ENCODE peak calls at places on chromosomes 16 and 17, in ten cellular contexts. E is H4; G is AG10803; J is adipocyte; M is thoracic aorta; H is ELR; A is stimulated activated naive B cell treated with anti-CD40 and anti-IgM and Interleukin-4, amounts not matched to agents 10 μg/mL and 1 μg/mL and 100 μg/mL, for 72 hours; I is activated T-helper 9 cell treated with anti-CD3 and anti-CD28 coated beads, Interleukin-2, amount 50 U/mL, for 16 hours; F is stimulated activated CD4-positive, alpha-beta T cell treated with anti-CD3 and anti-CD28 coated beads, Interleukin-1b, Interleukin-23, amount 100 ng/mL, for 1 hour; R is hypothalamus. B is an unnamed sample.

GRCh38 chr17:59401274-59401673 is 69.8 kb downstream of the YPEL2 start:
- DNase-seq in E (no peak), A (no peak), J (no peak), M (no peak), F (no peak), I (no peak), R (no peak), G (no peak), H (no peak), B (no peak)

GRCh38 chr17:36824678-36825091 is 112.6 kb upstream of the LHX1 start:
- DNase-seq in H (peak), J (no peak), G (peak), A (no peak), I (no peak), R (no peak), E (peak), F (no peak), M (no peak), B (no peak)

GRCh38 chr16:56961851-56962281 is at the start of gene CETP:
- DNase-seq in F (no peak), M (no peak), G (no peak), R (no peak), H (no peak), I (no peak), E (no peak), A (no peak), J (no peak), B (no peak)

GRCh38 chr17:78458739-78459335 is 80.4 kb downstream of the PGS1 start:
- DNase-seq in J (no peak), R (peak), M (no peak), A (no peak), G (no peak), F (no peak), E (no peak), I (no peak), H (no peak), B (no peak)

GRCh38 chr16:56506941-56507340 is 12.9 kb downstream of the BBS2 start:
- DNase-seq in E (no peak), I (no peak), F (no peak), J (peak), A (no peak), G (peak), M (no peak), R (no peak), H (peak), B (no peak)

GRCh38 chr17:5418858-5419355 is 555 bp downstream of the NUP88 start:
- DNase-seq in A (peak), E (no peak), J (peak), F (peak), R (no peak), I (peak), G (no peak), H (peak), M (no peak), B (no peak)

GRCh38 chr17:31472137-31472536 is 80.7 kb downstream of the RAB11FIP4 start:
- DNase-seq in J (no peak), F (no peak), G (no peak), H (no peak), R (peak), A (no peak), E (no peak), M (no peak), I (no peak), B (no peak)

GRCh38 chr17:35765086-35765710 is 4.5 kb downstream of the C17orf50 start:
- DNase-seq in R (no peak), A (no peak), E (no peak), J (no peak), H (no peak), I (no peak), G (peak), F (no peak), M (no peak), B (no peak)

GRCh38 chr16:30949655-30950515 is 1.0 kb downstream of the ORAI3 start:
- DNase-seq in R (peak), I (no peak), J (peak), G (peak), A (peak), E (peak), F (no peak), H (peak), M (no peak), B (no peak)

GRCh38 chr17:48995871-48996695 is 1.1 kb upstream of the IGF2BP1 start:
- DNase-seq in H (peak), A (no peak), R (no peak), F (no peak), I (no peak), M (no peak), E (peak), G (no peak), J (peak), B (no peak)

GRCh38 chr17:78252111-78252634 is 20.7 kb downstream of the TMEM235 start:
- DNase-seq in E (no peak), J (no peak), H (no peak), F (peak), A (peak), G (no peak), R (no peak), M (no peak), I (peak), B (no peak)

GRCh38 chr17:7292194-7292593 is 2.2 kb downstream of the YBX2 start:
- DNase-seq in I (no peak), H (no peak), E (no peak), J (no peak), G (no peak), A (no peak), F (no peak), M (no peak), R (no peak), B (no peak)

GRCh38 chr16:77763994-77764393 is 24.4 kb upstream of the VAT1L start:
- DNase-seq in H (no peak), F (no peak), M (no peak), A (no peak), E (no peak), R (no peak), J (no peak), G (no peak), I (no peak), B (no peak)

GRCh38 chr17:75920045-75920560 is 15.4 kb upstream of the MRPL38 start:
- DNase-seq in H (no peak), R (no peak), A (no peak), J (no peak), I (no peak), M (no peak), E (no peak), F (no peak), G (no peak), B (no peak)

GRCh38 chr16:35450648-35451047 is 1991.2 kb downstream of the TP53TG3F start:
- DNase-seq in G (no peak), J (no peak), R (no peak), E (no peak), H (no peak), A (no peak), I (no peak), F (no peak), M (no peak), B (no peak)

GRCh38 chr17:79203016-79203415 is 128.4 kb downstream of the ENGASE start:
- DNase-seq in E (no peak), A (no peak), H (no peak), J (no peak), F (no peak), M (no peak), I (no peak), G (no peak), R (no peak), B (no peak)

GRCh38 chr17:41724476-41725030 is 9.9 kb downstream of the HAP1 start:
- DNase-seq in G (no peak), I (no peak), E (no peak), M (no peak), H (no peak), A (no peak), J (no peak), R (no peak), F (no peak), B (no peak)

GRCh38 chr16:24018485-24018884 is 182.7 kb downstream of the PRKCB start:
- DNase-seq in A (no peak), E (no peak), H (no peak), G (no peak), M (no peak), J (no peak), R (no peak), I (no peak), F (no peak), B (no peak)

GRCh38 chr16:9151074-9151473 is 59.6 kb downstream of the HAPSTR1 start:
- DNase-seq in M (no peak), R (no peak), J (no peak), H (no peak), F (no peak), A (no peak), E (no peak), G (no peak), I (no peak), B (no peak)

GRCh38 chr17:18377437-18378204 is at the start of gene EVPLL:
- DNase-seq in H (no peak), G (peak), E (peak), M (no peak), I (no peak), J (no peak), R (no peak), F (no peak), A (peak), B (no peak)

GRCh38 chr16:53094013-53094630 is 39.3 kb downstream of the CHD9 start:
- DNase-seq in G (no peak), A (peak), E (peak), J (no peak), H (no peak), F (no peak), I (no peak), M (no peak), R (peak), B (no peak)

GRCh38 chr17:81039854-81040758 is 5.2 kb downstream of the BAIAP2 start:
- DNase-seq in E (peak), M (no peak), J (peak), H (peak), F (no peak), R (no peak), A (no peak), I (no peak), G (peak), B (no peak)

GRCh38 chr17:66165537-66166123 is 26.3 kb downstream of the CEP112 start:
- DNase-seq in I (no peak), M (no peak), A (no peak), G (peak), J (peak), R (no peak), E (peak), F (no peak), H (peak), B (peak)

GRCh38 chr16:681746-682427 is 1.7 kb downstream of the STUB1 start:
- DNase-seq in I (no peak), M (no peak), F (no peak), E (no peak), G (no peak), A (no peak), J (no peak), H (peak), R (no peak), B (no peak)

GRCh38 chr16:89657442-89658220 is at the start of the genes CHMP1A and SPATA33:
- DNase-seq in H (peak), R (peak), A (peak), G (peak), E (peak), M (peak), J (peak), F (peak), I (peak), B (peak)

GRCh38 chr17:70859829-70860228 is 690.5 kb downstream of the KCNJ2 start:
- DNase-seq in A (no peak), E (no peak), I (no peak), F (no peak), M (no peak), R (no peak), H (peak), J (no peak), G (no peak), B (no peak)

GRCh38 chr17:74245145-74245817 is 28.8 kb upstream of the DNAI2 start:
- DNase-seq in R (peak), H (no peak), E (no peak), J (peak), M (no peak), I (no peak), G (no peak), F (no peak), A (no peak), B (no peak)

GRCh38 chr16:70380919-70381603 is 34.4 kb downstream of the DDX19A start:
- DNase-seq in I (peak), E (peak), H (peak), F (peak), R (peak), G (peak), M (peak), A (peak), J (peak), B (peak)

GRCh38 chr17:1186923-1187771 is 7.4 kb upstream of the ABR start:
- DNase-seq in R (peak), J (peak), G (peak), A (peak), F (peak), M (no peak), H (peak), E (peak), I (peak), B (peak)

GRCh38 chr17:77872714-77873517 is 85.6 kb upstream of the TNRC6C start:
- DNase-seq in E (no peak), I (no peak), M (no peak), R (no peak), H (no peak), J (no peak), F (no peak), G (no peak), A (no peak), B (no peak)

GRCh38 chr16:58345574-58346354 is 46.5 kb upstream of the GINS3 start:
- DNase-seq in M (no peak), J (peak), H (peak), A (no peak), F (no peak), G (no peak), I (no peak), R (no peak), E (no peak), B (no peak)

GRCh38 chr17:40862985-40863733 is 3.9 kb downstream of the KRT12 start:
- DNase-seq in J (no peak), E (no peak), G (no peak), R (no peak), H (no peak), I (no peak), A (no peak), F (no peak), M (no peak), B (no peak)

GRCh38 chr16:35573407-35573806 is 2114.0 kb downstream of the TP53TG3F start:
- DNase-seq in H (no peak), F (no peak), M (no peak), R (no peak), I (no peak), J (no peak), G (no peak), A (no peak), E (no peak), B (no peak)

GRCh38 chr17:74520790-74521480 is 10.3 kb downstream of the CD300LB start:
- DNase-seq in J (no peak), M (no peak), E (peak), F (no peak), A (no peak), G (no peak), I (no peak), R (no peak), H (no peak), B (no peak)

GRCh38 chr16:10552998-10553491 is 27.4 kb downstream of the EMP2 start:
- DNase-seq in H (no peak), A (peak), M (no peak), I (peak), F (no peak), E (no peak), R (no peak), G (no peak), J (no peak), B (no peak)